ENCODE peak calls at places on chromosomes 5 and 9, in eight cellular contexts. One of them, this sample, is unnamed.

GRCh38 chr5:142506046-142506445 is 179.8 kb downstream of the FGF1 start:
- DNase-seq in activated effector memory CD4-positive, alpha-beta T cell treated with Interleukin-2 at 50 U/mL for 16 hours: no peak
- DNase-seq in hypothalamus: no peak
- DNase-seq in left cardiac atrium: no peak
- DNase-seq in NCI-H510A treated with DMSO at 0.1 percent for 48 hours: no peak
- DNase-seq in bronchial epithelial cell: peak; percentile 68
- DNase-seq in aorta: no peak
- DNase-seq in NAMALWA: no peak
- DNase-seq in this sample: peak; percentile 52

GRCh38 chr5:153659337-153659736 is 168.9 kb downstream of the GRIA1 start:
- DNase-seq in activated effector memory CD4-positive, alpha-beta T cell treated with Interleukin-2 at 50 U/mL for 16 hours: no peak
- DNase-seq in hypothalamus: no peak
- DNase-seq in left cardiac atrium: no peak
- DNase-seq in NCI-H510A treated with DMSO at 0.1 percent for 48 hours: no peak
- DNase-seq in bronchial epithelial cell: peak; percentile 14
- DNase-seq in aorta: peak; percentile 55
- DNase-seq in NAMALWA: no peak
- DNase-seq in this sample: no peak

GRCh38 chr5:73392775-73393174 is 55.8 kb downstream of the FOXD1 start:
- DNase-seq in activated effector memory CD4-positive, alpha-beta T cell treated with Interleukin-2 at 50 U/mL for 16 hours: no peak
- DNase-seq in hypothalamus: no peak
- DNase-seq in left cardiac atrium: no peak
- DNase-seq in NCI-H510A treated with DMSO at 0.1 percent for 48 hours: no peak
- DNase-seq in bronchial epithelial cell: no peak
- DNase-seq in aorta: no peak
- DNase-seq in NAMALWA: no peak
- DNase-seq in this sample: no peak

GRCh38 chr9:116279230-116279629 is 125.6 kb downstream of the PAPPA start:
- DNase-seq in activated effector memory CD4-positive, alpha-beta T cell treated with Interleukin-2 at 50 U/mL for 16 hours: no peak
- DNase-seq in hypothalamus: no peak
- DNase-seq in left cardiac atrium: no peak
- DNase-seq in NCI-H510A treated with DMSO at 0.1 percent for 48 hours: no peak
- DNase-seq in bronchial epithelial cell: no peak
- DNase-seq in aorta: no peak
- DNase-seq in NAMALWA: no peak
- DNase-seq in this sample: no peak

GRCh38 chr9:135522137-135522877 is 1.1 kb downstream of the LCN1 start:
- DNase-seq in activated effector memory CD4-positive, alpha-beta T cell treated with Interleukin-2 at 50 U/mL for 16 hours: no peak
- DNase-seq in hypothalamus: no peak
- DNase-seq in left cardiac atrium: no peak
- DNase-seq in NCI-H510A treated with DMSO at 0.1 percent for 48 hours: no peak
- DNase-seq in bronchial epithelial cell: no peak
- DNase-seq in aorta: no peak
- DNase-seq in NAMALWA: no peak
- DNase-seq in this sample: no peak

GRCh38 chr5:8628521-8628920 is 759.6 kb downstream of the MTRR start:
- DNase-seq in activated effector memory CD4-positive, alpha-beta T cell treated with Interleukin-2 at 50 U/mL for 16 hours: no peak
- DNase-seq in hypothalamus: no peak
- DNase-seq in left cardiac atrium: no peak
- DNase-seq in NCI-H510A treated with DMSO at 0.1 percent for 48 hours: peak; percentile 92
- DNase-seq in bronchial epithelial cell: peak; percentile 13
- DNase-seq in aorta: no peak
- DNase-seq in NAMALWA: no peak
- DNase-seq in this sample: no peak

GRCh38 chr9:90044710-90045151 is 439.9 kb downstream of the GADD45G start:
- DNase-seq in activated effector memory CD4-positive, alpha-beta T cell treated with Interleukin-2 at 50 U/mL for 16 hours: no peak
- DNase-seq in hypothalamus: no peak
- DNase-seq in left cardiac atrium: no peak
- DNase-seq in NCI-H510A treated with DMSO at 0.1 percent for 48 hours: peak; percentile 96
- DNase-seq in bronchial epithelial cell: peak; percentile 85
- DNase-seq in aorta: no peak
- DNase-seq in NAMALWA: no peak
- DNase-seq in this sample: peak; percentile 65

GRCh38 chr5:54397420-54397819 is 58.1 kb upstream of the HSPB3 start:
- DNase-seq in activated effector memory CD4-positive, alpha-beta T cell treated with Interleukin-2 at 50 U/mL for 16 hours: no peak
- DNase-seq in hypothalamus: no peak
- DNase-seq in left cardiac atrium: no peak
- DNase-seq in NCI-H510A treated with DMSO at 0.1 percent for 48 hours: no peak
- DNase-seq in bronchial epithelial cell: no peak
- DNase-seq in aorta: no peak
- DNase-seq in NAMALWA: no peak
- DNase-seq in this sample: no peak

GRCh38 chr5:170755679-170756456 is 27.7 kb upstream of the GABRP start:
- DNase-seq in activated effector memory CD4-positive, alpha-beta T cell treated with Interleukin-2 at 50 U/mL for 16 hours: no peak
- DNase-seq in hypothalamus: no peak
- DNase-seq in left cardiac atrium: peak; percentile 51
- DNase-seq in NCI-H510A treated with DMSO at 0.1 percent for 48 hours: peak; percentile 58
- DNase-seq in bronchial epithelial cell: peak; percentile 58
- DNase-seq in aorta: no peak
- DNase-seq in NAMALWA: no peak
- DNase-seq in this sample: no peak